ENCODE peak calls at places on chromosomes 6 and 20, in five cellular contexts. X is mammary epithelial cell, Y is psoas muscle, G is thoracic aorta, K is mesendoderm. I is an unnamed sample.
A peak's percentile ranks its signal among the peaks of the same experiment; 100 is the strongest.

GRCh38 chr6:165884813-165885765 is 222.0 kb upstream of the PDE10A start:
- DNase-seq in G (no peak), X (no peak), K (peak; percentile 86), Y (peak; percentile 75), I (peak; percentile 26)

GRCh38 chr20:62368629-62369507 is 1.8 kb upstream of the LAMA5 start:
- DNase-seq in G (no peak), Y (peak; percentile 75), K (peak; percentile 84), X (peak; percentile 51), I (no peak)

GRCh38 chr6:24719125-24719931 is at the start of gene C6orf62:
- DNase-seq in G (no peak), X (peak; percentile 65), K (peak; percentile 47), Y (peak; percentile 58), I (peak; percentile 22)

GRCh38 chr6:163861627-163862026 is 447.1 kb downstream of the QKI start:
- DNase-seq in K (no peak), G (no peak), X (no peak), Y (no peak), I (no peak)

GRCh38 chr6:142413111-142413510 is 111.3 kb downstream of the ADGRG6 start:
- DNase-seq in X (no peak), K (no peak), Y (no peak), G (no peak), I (peak; percentile 79)

GRCh38 chr6:34103321-34103720 is 42.6 kb downstream of the GRM4 start:
- DNase-seq in K (no peak), X (no peak), Y (no peak), G (no peak), I (no peak)

GRCh38 chr6:114432380-114432779 is 89.6 kb upstream of the HS3ST5 start:
- DNase-seq in Y (no peak), X (no peak), G (no peak), K (no peak), I (no peak)

GRCh38 chr20:47816487-47817451 is 31.5 kb upstream of the SULF2 start:
- DNase-seq in G (no peak), K (no peak), X (peak; percentile 20), Y (no peak), I (no peak)

GRCh38 chr20:21396045-21396893 is 1.1 kb downstream of the NKX2-4 start:
- DNase-seq in K (peak; percentile 56), X (peak; percentile 25), Y (no peak), G (no peak), I (no peak)

GRCh38 chr20:10093087-10093591 is 58.4 kb downstream of the ANKEF1 start:
- DNase-seq in Y (no peak), K (peak; percentile 78), G (no peak), X (peak; percentile 83), I (peak; percentile 78)

GRCh38 chr20:6142348-6142993 is 19.6 kb upstream of the FERMT1 start:
- DNase-seq in X (peak; percentile 36), Y (no peak), K (peak; percentile 55), G (no peak), I (peak; percentile 32)

GRCh38 chr6:112906737-112907136 is 559.6 kb downstream of the RFPL4B start:
- DNase-seq in Y (no peak), K (no peak), X (no peak), G (no peak), I (peak; percentile 100)

GRCh38 chr6:137915778-137916177 is 48.7 kb downstream of the TNFAIP3 start:
- DNase-seq in X (no peak), K (no peak), G (no peak), Y (no peak), I (no peak)

GRCh38 chr20:58503668-58504067 is 11.5 kb downstream of the APCDD1L start:
- DNase-seq in X (no peak), G (no peak), K (no peak), Y (no peak), I (no peak)

GRCh38 chr6:52992980-52993379 is 2.1 kb downstream of the GSTA4 start:
- DNase-seq in X (peak; percentile 46), G (no peak), Y (no peak), K (no peak), I (peak; percentile 44)

GRCh38 chr6:163490826-163491577 is 76.5 kb downstream of the QKI start:
- DNase-seq in Y (peak; percentile 81), K (no peak), X (peak; percentile 9), G (peak; percentile 9), I (peak; percentile 75)

GRCh38 chr6:125868996-125869395 is 78.2 kb downstream of the NCOA7 start:
- DNase-seq in G (no peak), X (no peak), K (no peak), Y (peak; percentile 61), I (no peak)

GRCh38 chr20:52983726-52984450 is 11.7 kb downstream of the TSHZ2 start:
- DNase-seq in G (no peak), X (no peak), K (peak; percentile 84), Y (no peak), I (no peak)

GRCh38 chr20:62186096-62186426 is 3.2 kb downstream of the MTG2 start:
- DNase-seq in Y (no peak), X (no peak), K (no peak), G (no peak), I (no peak)

GRCh38 chr20:8461186-8461585 is 329.1 kb downstream of the PLCB1 start:
- DNase-seq in G (no peak), Y (no peak), K (no peak), X (no peak), I (no peak)

GRCh38 chr6:137903933-137904821 is 37.1 kb downstream of the TNFAIP3 start:
- DNase-seq in G (no peak), Y (no peak), K (no peak), X (peak; percentile 55), I (peak; percentile 67)

GRCh38 chr6:105545947-105546710 is 143.2 kb upstream of the PREP start:
- DNase-seq in G (no peak), X (peak; percentile 39), K (no peak), Y (no peak), I (peak; percentile 80)

GRCh38 chr20:38633577-38634093 is 32.0 kb downstream of the ARHGAP40 start:
- DNase-seq in G (no peak), K (peak; percentile 86), X (peak; percentile 30), Y (peak; percentile 57), I (no peak)

GRCh38 chr6:32975886-32976285 is 7.5 kb downstream of the BRD2 start:
- DNase-seq in Y (no peak), G (no peak), K (no peak), X (no peak), I (no peak)

GRCh38 chr6:169640347-169640972 is 61.4 kb downstream of the WDR27 start:
- DNase-seq in X (no peak), Y (no peak), K (no peak), G (no peak), I (no peak)

DNA sequence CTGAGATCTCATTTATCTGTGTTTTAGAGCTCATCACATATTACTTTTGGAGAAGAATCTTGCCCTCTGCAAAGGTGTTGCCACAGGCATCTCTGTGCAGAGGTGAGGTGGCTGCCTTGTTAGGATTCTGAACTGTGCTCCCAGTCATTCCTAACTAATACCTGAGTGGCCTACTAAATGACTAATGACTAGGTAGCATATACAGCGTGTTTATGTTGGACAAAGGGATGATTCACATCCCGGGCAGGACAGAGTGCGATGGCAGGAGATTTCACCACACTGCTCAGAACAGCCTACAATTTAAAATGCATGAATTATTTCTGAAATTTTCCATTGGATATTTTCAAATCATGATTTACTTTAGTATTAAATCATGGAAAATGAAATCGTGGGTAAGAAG is 23.1 kb upstream of the CGA start:
- DNase-seq in X (peak; percentile 87), G (no peak), Y (no peak), K (no peak), I (peak; percentile 24)
- H3K27ac ChIP-seq in X (peak overlapping the region; percentile 35), G (no peak overlapping the region), Y (no peak overlapping the region), K (no peak overlapping the region), I (no peak overlapping the region)

DNA sequence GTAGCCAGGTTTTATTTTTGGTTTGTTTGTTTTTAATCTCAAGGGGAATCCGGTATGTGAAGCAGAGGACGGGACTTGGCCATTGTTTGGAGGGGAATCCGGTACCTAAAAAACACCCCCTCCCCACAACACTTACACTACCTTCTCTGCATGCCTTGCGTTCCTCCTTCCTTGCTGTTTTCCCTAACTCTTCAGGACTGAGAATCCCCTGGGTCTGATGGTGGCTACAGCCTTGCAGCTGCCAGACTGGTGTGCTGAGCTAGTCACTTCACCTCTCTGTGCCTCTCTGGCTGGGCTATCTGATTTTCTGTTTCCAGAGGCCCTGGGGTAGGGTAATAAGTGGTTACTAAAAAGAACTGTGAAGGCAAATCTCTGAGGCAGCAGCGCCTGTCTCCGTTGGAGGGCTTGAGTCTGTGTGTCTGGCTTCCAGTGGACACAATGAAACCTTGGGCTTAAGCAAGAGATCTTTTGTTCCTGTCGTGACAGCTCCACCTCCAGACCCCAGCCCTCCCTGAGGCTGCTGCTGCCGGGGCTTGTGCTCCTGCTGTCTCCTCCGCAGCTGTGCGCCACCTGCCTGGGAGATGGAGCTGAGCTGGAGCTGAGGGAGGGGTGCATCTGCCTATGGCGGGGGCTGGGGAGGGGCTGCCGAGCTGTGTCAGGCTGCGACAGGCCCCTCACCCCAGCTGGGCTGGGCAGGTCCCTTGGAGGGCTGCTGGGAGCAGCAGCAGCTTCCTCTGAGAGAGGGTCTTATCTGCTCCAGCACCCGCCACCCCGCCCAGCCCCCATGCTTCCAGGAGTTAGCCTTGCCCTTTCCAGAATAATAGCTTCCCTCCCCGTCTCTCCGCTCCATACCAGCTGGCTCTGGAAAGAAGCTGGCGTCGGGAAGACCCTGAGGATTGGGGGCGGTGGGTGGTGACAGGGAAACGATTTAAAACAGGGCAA is 65.8 kb upstream of the CCDC167 start:
- DNase-seq in X (no peak), K (peak; percentile 95), G (no peak), Y (no peak), I (no peak)
- H3K4me3 ChIP-seq in X (no peak overlapping the region), K (peak overlapping the region; percentile 30), G (peak overlapping the region; percentile 72), Y (peak overlapping the region; percentile 40), I (peak overlapping the region; percentile 61)

GRCh38 chr6:44059359-44060342 is 67.6 kb downstream of the MRPL14 start:
- DNase-seq in K (no peak), G (no peak), Y (no peak), X (peak; percentile 94), I (peak; percentile 91)

GRCh38 chr6:44058617-44059358 is 68.5 kb downstream of the MRPL14 start:
- DNase-seq in Y (peak; percentile 91), X (peak; percentile 99), K (peak; percentile 94), G (peak; percentile 84), I (peak; percentile 100)

GRCh38 chr6:44062105-44062770 is 65.0 kb downstream of the MRPL14 start:
- DNase-seq in X (peak; percentile 77), Y (no peak), K (no peak), G (no peak), I (no peak)

GRCh38 chr6:44061375-44062104 is 65.7 kb downstream of the MRPL14 start:
- DNase-seq in G (no peak), X (peak; percentile 73), K (no peak), Y (no peak), I (peak; percentile 75)

DNA sequence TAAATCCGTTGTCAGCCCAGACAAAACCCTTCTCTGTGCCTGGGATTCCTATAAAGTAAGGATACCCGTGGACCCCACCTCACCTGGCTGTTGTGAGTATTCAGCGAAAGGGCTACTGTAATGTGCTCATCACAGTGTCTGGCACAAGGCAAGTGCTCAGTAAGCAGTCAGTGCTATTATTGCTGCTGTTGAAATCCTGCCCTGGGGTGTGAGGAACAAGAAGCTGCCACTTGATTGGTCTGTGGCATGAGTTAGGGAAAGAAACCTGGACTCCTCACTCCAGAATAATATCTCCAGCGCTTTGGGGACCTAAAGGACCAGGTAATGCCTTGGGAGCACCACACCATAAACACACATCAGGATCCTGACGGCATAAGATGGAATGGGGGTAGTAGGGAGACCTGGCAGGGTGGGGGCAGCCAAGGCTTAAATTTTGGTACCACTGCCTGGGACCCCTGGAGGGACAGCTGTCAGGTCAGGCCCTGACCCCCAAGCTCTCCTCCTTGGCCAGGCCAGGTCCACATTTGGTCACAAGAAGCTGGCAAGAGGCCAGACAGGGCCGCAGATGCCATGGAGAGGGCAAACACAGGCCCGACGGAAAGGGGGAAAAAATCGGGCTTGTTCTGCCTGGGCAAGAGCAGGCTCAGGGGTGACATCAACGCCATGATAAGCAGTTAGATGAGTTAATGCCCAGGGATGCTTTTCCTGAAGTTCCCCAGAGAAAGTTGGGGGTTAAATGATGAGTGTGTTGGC is 66.5 kb downstream of the MRPL14 start:
- DNase-seq in K (no peak), X (no peak), Y (no peak), G (no peak), I (no peak)
- H3K27ac ChIP-seq in K (no peak overlapping the region), X (peak overlapping the region; percentile 95), Y (peak overlapping the region; percentile 64), G (no peak overlapping the region), I (no peak overlapping the region)

GRCh38 chr6:148345176-148345575 is 2.5 kb downstream of the SASH1 start:
- DNase-seq in K (peak; percentile 32), G (no peak), Y (no peak), X (no peak), I (no peak)
- H3K4me3 ChIP-seq in K (no peak overlapping the region), G (peak overlapping the region; percentile 76), Y (peak overlapping the region; percentile 79), X (no peak overlapping the region), I (no peak overlapping the region)